ENCODE peak calls at places on chromosome 20, in five cellular contexts. L is GM12878, R is HEK293T, C is SK-N-SH, O is HepG2. N is an unnamed sample.

GRCh38 chr20:13545755-13546154 is 93.0 kb downstream of the TASP1 start:
- DNase-seq in L (no peak), R (no peak), C (no peak), O (no peak), N (no peak)

GRCh38 chr20:46929902-46930301 is 35.3 kb downstream of the EYA2 start:
- DNase-seq in L (no peak), R (no peak), C (no peak), O (no peak), N (no peak)

GRCh38 chr20:48750941-48751620 is 76.7 kb downstream of the PREX1 start:
- DNase-seq in L (no peak), R (no peak), C (peak), O (no peak), N (no peak)

GRCh38 chr20:14197097-14197496 is 140.3 kb downstream of the FLRT3 start:
- DNase-seq in L (no peak), R (no peak), C (no peak), O (no peak), N (no peak)

GRCh38 chr20:26276811-26277210 is 580.2 kb upstream of the ZNF337 start:
- DNase-seq in L (no peak), R (no peak), C (peak), O (no peak), N (peak)

GRCh38 chr20:6829510-6830116 is 62.1 kb downstream of the BMP2 start:
- DNase-seq in L (no peak), R (no peak), C (no peak), O (peak), N (no peak)

GRCh38 chr20:57080796-57081195 is 185.6 kb downstream of the BMP7 start:
- DNase-seq in L (no peak), R (no peak), C (no peak), O (no peak), N (no peak)

GRCh38 chr20:60857708-60858107 is 394.4 kb upstream of the CDH4 start:
- DNase-seq in L (no peak), R (no peak), C (no peak), O (no peak), N (no peak)

GRCh38 chr20:41408131-41408789 is 41.6 kb upstream of the EMILIN3 start:
- DNase-seq in L (peak), R (no peak), C (no peak), O (no peak), N (no peak)
- TF ChIP-seq FOXM1 in L (no peak), R (no peak), C (no peak), O (no peak), N (no peak)

DNA sequence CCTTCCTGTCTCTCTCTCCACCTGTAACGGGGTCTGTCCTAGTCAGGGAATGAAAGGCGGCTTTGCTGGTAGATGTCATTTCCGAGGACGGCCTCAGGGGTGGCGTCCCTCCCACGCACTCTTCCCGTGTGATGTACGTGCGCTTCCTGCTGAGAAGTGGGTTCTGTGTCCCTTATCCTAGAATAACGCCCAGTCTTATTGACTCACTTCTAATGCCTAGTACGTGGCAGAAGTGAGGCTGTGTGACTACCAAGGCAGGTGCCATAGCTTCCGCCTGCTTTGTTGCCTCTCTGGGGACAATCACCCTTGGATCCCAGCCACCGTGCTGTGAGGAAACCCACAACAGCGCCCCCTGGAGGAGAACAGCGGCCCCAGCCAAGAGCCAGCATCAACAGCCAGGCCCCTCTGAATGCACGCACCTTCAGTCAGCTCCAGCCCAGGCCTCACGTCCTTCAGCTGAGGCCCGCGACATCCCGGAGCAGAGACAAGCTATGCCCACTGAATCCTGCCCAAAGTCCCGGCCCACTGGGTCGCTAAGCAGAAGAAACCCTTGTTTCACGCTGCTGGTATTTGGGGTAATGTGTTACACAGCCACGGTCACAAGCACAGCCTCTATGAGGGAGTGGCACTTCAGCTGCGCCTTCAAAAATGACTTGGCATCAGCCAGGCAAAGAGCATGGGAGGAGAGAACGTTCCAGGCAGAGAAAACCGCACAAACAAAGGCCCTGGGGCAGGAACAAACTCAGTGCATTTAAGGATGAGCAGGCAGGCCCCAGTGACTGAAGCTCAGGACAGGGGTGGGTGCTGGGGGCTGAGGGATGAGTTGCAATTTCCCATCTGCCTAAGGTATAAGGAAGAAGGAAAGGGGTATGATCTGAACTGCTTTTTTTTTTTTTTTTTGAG is 224.2 kb downstream of the NFATC2 start:
- DNase-seq in L (no peak), R (peak), C (peak), O (peak), N (peak)
- TF ChIP-seq FOXM1 in L (no peak), R (no peak), C (no peak), O (no peak), N (no peak)

GRCh38 chr20:37932919-37933318 is 30.0 kb downstream of the VSTM2L start:
- DNase-seq in L (no peak), R (no peak), C (no peak), O (no peak), N (no peak)
- TF ChIP-seq FOXM1 in L (no peak), R (no peak), C (no peak), O (no peak), N (no peak)

DNA sequence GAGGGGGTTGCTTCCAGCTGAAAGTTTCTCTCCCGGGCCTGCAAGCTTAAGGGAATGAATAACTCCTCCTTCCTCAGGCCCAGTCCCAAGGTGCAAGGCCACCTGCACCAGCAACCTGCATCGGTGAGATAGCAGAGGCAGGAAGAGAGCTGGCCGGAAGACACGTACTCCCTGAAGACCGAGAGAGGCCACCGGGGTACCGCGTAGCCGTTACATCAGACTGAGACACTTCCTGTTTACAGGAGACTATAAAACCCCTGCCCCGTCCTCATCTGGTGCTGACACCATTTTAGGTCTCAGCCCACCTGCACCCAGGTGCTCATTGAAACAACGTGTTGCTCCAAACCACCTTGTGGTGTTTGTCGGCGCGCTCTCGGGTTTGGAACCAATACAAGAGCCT is 60.5 kb upstream of the PRND start:
- DNase-seq in L (no peak), R (no peak), C (no peak), O (no peak), N (peak)
- TF ChIP-seq FOXM1 in L (no peak), R (no peak), C (no peak), O (no peak), N (no peak)

GRCh38 chr20:10505320-10506226 is 70.5 kb downstream of the SLX4IP start:
- DNase-seq in L (no peak), R (no peak), C (no peak), O (no peak), N (peak)

GRCh38 chr20:10502098-10502526 is 67.0 kb downstream of the SLX4IP start:
- DNase-seq in L (no peak), R (no peak), C (no peak), O (no peak), N (no peak)

GRCh38 chr20:10507052-10507451 is 71.9 kb downstream of the SLX4IP start:
- DNase-seq in L (no peak), R (no peak), C (no peak), O (no peak), N (no peak)

GRCh38 chr20:10508060-10508459 is 73.0 kb downstream of the SLX4IP start:
- DNase-seq in L (no peak), R (no peak), C (no peak), O (no peak), N (no peak)

GRCh38 chr20:10504893-10505292 is 69.8 kb downstream of the SLX4IP start:
- DNase-seq in L (no peak), R (no peak), C (no peak), O (no peak), N (no peak)
- TF ChIP-seq FOXM1 in L (no peak), R (no peak), C (no peak), O (no peak), N (no peak)

GRCh38 chr20:24770628-24771556 is 178.2 kb upstream of the CST7 start:
- DNase-seq in L (no peak), R (no peak), C (no peak), O (no peak), N (no peak)

GRCh38 chr20:24767623-24768100 is 181.4 kb upstream of the CST7 start:
- DNase-seq in L (no peak), R (no peak), C (no peak), O (no peak), N (no peak)

GRCh38 chr20:24768226-24768625 is 180.8 kb upstream of the CST7 start:
- DNase-seq in L (no peak), R (no peak), C (no peak), O (no peak), N (no peak)

GRCh38 chr20:24769878-24770627 is 179.0 kb upstream of the CST7 start:
- DNase-seq in L (no peak), R (no peak), C (no peak), O (no peak), N (no peak)

DNA sequence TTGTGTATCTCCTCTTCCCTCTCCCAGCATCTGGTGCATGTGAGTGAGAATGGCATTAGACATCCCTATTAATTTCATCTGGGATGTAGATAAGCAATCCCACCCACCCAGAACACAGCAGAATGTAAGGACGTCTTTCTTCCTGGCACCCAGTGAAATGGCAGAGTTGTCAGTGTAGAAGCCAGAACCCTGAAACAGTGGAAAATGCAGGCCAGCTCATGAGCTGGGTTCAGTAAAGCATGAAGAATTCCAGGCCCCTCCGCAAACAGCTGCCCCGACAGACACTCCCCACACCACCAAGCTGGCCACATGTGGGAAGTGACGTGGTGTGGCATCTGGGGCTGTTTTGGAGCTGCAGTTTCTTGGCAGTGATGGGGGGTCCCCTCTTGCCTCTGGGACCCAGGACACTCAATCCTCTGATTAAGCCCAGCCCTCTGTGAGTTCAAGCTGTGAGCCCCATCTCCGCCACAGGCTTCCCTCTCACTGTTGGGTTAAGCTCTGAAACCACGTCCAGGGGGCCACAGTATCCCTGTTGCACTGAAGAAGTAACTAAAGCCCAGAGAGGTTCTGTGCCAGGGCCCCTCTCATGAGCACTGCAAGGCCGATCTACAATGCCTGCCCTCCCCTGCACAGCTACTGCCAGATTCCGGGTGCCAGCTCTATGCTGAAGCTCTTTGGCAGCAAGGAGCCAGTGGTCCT is 179.9 kb upstream of the CST7 start:
- DNase-seq in L (no peak), R (no peak), C (peak), O (no peak), N (no peak)
- TF ChIP-seq FOXM1 in L (no peak), R (no peak), C (no peak), O (no peak), N (no peak)

DNA sequence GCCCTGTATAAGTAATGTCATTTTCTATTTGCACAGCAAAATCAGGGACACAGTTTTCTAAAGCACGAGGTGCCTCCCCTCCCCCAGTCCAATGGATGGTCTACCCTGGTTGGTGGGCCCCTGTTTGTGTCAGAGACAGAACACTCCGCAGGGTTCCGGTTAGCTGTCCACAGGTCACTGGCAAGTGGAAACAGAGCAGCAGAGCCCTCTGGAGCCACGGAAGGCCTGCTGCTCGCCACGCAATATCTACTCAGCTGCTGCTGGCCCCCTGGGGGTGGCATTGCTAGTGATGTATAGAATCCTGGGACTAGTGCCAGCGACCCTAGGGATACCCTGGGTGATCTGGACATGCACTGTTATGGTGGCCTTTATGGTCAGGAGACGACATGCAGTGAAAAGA is 50.4 kb downstream of the RIN2 start:
- DNase-seq in L (no peak), R (no peak), C (peak), O (no peak), N (no peak)
- TF ChIP-seq FOXM1 in L (no peak), R (no peak), C (no peak), O (no peak), N (no peak)

DNA sequence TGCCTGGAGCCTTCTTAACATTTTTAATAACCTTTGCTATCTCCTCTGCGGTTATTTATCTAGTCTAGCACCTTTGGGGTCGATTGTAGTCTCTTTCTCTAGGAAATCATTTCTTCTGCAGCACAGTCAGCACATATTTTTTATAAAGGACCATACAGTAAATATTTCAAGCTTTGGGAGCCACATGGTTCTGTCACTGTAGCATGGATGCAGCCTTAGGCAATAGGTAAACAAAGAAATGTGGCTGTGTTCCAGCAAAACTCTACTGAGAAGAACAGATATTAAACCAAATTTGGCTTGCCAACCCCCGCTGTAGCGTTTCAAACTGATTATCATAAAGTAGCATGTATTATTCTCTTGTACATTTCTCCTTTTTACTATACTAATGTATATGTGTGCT is 95.7 kb downstream of the SLC23A2 start:
- DNase-seq in L (no peak), R (no peak), C (no peak), O (peak), N (no peak)
- TF ChIP-seq FOXM1 in L (no peak), R (no peak), C (no peak), O (no peak), N (no peak)

DNA sequence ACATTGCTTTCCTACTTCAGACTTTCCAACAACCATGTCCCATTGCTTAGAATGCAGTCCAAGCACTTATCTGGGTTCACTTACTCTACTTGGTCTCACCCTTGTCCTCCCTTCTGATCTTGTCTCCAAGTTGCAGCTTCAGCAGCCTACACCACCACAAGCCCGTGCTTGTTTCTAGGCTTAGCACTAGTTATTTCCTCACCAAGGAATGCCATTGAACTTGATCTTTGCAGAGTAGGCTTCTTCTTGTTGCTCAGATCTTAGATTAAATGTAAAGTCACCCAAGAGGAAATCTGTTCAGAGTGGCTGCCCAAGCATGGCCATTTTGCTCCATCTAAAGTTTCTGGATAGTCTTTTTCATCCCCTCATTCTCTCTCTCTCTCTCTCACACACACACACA is 159.1 kb upstream of the FOXA2 start:
- DNase-seq in L (no peak), R (no peak), C (no peak), O (no peak), N (no peak)
- TF ChIP-seq FOXM1 in L (no peak), R (no peak), C (no peak), O (no peak), N (no peak)

N was measured in K562.